ENCODE peak calls at places on chromosomes 5 and 9, in ten cellular contexts. P, I, F, S, H, Z, C, K, Y and G are unnamed samples.

GRCh38 chr9:28648723-28649122 is 1075.4 kb upstream of the C9orf72 start:
- DNase-seq in P (no peak), I (no peak), F (no peak), S (no peak), H (no peak), Z (no peak), C (no peak), K (no peak), Y (no peak), G (no peak)

GRCh38 chr5:91378683-91379601 is 4.2 kb downstream of the ARRDC3 start:
- DNase-seq in P (no peak), I (no peak), F (no peak), S (no peak), H (no peak), Z (no peak), C (no peak), K (no peak), Y (no peak), G (no peak)

GRCh38 chr9:133990366-133991210 is 1.5 kb downstream of the VAV2 start:
- DNase-seq in P (peak; percentile 83), I (no peak), F (peak; percentile 26), S (peak; percentile 87), H (peak; percentile 70), Z (no peak), C (peak; percentile 63), K (peak; percentile 77), Y (peak; percentile 85), G (peak; percentile 67)

GRCh38 chr5:77842247-77842646 is 66.1 kb upstream of the TBCA start:
- DNase-seq in P (no peak), I (no peak), F (no peak), S (no peak), H (peak; percentile 32), Z (no peak), C (no peak), K (no peak), Y (no peak), G (no peak)

GRCh38 chr9:18237776-18238175 is 236.2 kb upstream of the ADAMTSL1 start:
- DNase-seq in P (no peak), I (no peak), F (no peak), S (no peak), H (no peak), Z (no peak), C (no peak), K (no peak), Y (no peak), G (no peak)

GRCh38 chr5:103849934-103850333 is 287.3 kb upstream of the NUDT12 start:
- DNase-seq in P (no peak), I (no peak), F (no peak), S (no peak), H (peak; percentile 11), Z (no peak), C (no peak), K (peak; percentile 2), Y (peak; percentile 91), G (no peak)

GRCh38 chr5:9728261-9728660 is 98.1 kb upstream of the TAS2R1 start:
- DNase-seq in P (no peak), I (no peak), F (no peak), S (no peak), H (no peak), Z (no peak), C (no peak), K (no peak), Y (no peak), G (no peak)

GRCh38 chr9:35272989-35273388 is 111.2 kb downstream of the UNC13B start:
- DNase-seq in P (no peak), I (no peak), F (no peak), S (no peak), H (peak; percentile 28), Z (no peak), C (no peak), K (peak; percentile 62), Y (peak; percentile 78), G (no peak)

GRCh38 chr9:16425572-16425971 is 444.9 kb downstream of the BNC2 start:
- DNase-seq in P (no peak), I (no peak), F (no peak), S (no peak), H (peak; percentile 86), Z (no peak), C (no peak), K (peak; percentile 67), Y (peak; percentile 81), G (no peak)

GRCh38 chr9:4339357-4339756 is 39.5 kb upstream of the GLIS3 start:
- DNase-seq in P (peak; percentile 92), I (peak; percentile 77), F (peak; percentile 74), S (peak; percentile 91), H (peak; percentile 90), Z (peak; percentile 73), C (peak; percentile 74), K (peak; percentile 85), Y (peak; percentile 82), G (peak; percentile 78)

GRCh38 chr9:124133752-124134151 is 122.2 kb downstream of the LHX2 start:
- DNase-seq in P (peak; percentile 63), I (no peak), F (peak; percentile 53), S (no peak), H (peak; percentile 70), Z (no peak), C (peak; percentile 10), K (no peak), Y (peak; percentile 26), G (peak; percentile 50)

GRCh38 chr9:5698004-5698403 is 69.1 kb downstream of the RIC1 start:
- DNase-seq in P (no peak), I (no peak), F (no peak), S (no peak), H (no peak), Z (no peak), C (no peak), K (no peak), Y (no peak), G (no peak)

GRCh38 chr9:137067860-137068538 is 2.4 kb downstream of the SAPCD2 start:
- DNase-seq in P (peak; percentile 87), I (peak; percentile 90), F (peak; percentile 87), S (peak; percentile 94), H (peak; percentile 86), Z (peak; percentile 78), C (peak; percentile 82), K (peak; percentile 61), Y (peak; percentile 70), G (peak; percentile 82)

GRCh38 chr9:137310190-137311052 is 8.3 kb upstream of the NRARP start:
- DNase-seq in P (peak; percentile 82), I (no peak), F (no peak), S (no peak), H (no peak), Z (no peak), C (no peak), K (no peak), Y (no peak), G (no peak)

GRCh38 chr9:91004992-91005391 is 203.4 kb downstream of the SYK start:
- DNase-seq in P (no peak), I (no peak), F (no peak), S (no peak), H (no peak), Z (no peak), C (no peak), K (no peak), Y (no peak), G (no peak)

GRCh38 chr5:172642926-172643325 is 1.9 kb downstream of the NEURL1B start:
- DNase-seq in P (no peak), I (no peak), F (no peak), S (no peak), H (no peak), Z (no peak), C (no peak), K (no peak), Y (no peak), G (no peak)

GRCh38 chr9:91100878-91101450 is 260.8 kb downstream of the AUH start:
- DNase-seq in P (no peak), I (no peak), F (no peak), S (no peak), H (no peak), Z (no peak), C (no peak), K (no peak), Y (peak; percentile 35), G (no peak)

GRCh38 chr5:140497897-140498296 is 49.6 kb upstream of the EIF4EBP3 start:
- DNase-seq in P (no peak), I (no peak), F (no peak), S (no peak), H (no peak), Z (no peak), C (no peak), K (no peak), Y (no peak), G (no peak)

GRCh38 chr5:73447234-73448071 is 1.1 kb downstream of the FOXD1 start:
- DNase-seq in P (peak; percentile 70), I (peak; percentile 44), F (peak; percentile 52), S (no peak), H (peak; percentile 46), Z (no peak), C (peak; percentile 68), K (peak; percentile 42), Y (peak; percentile 75), G (no peak)

GRCh38 chr5:7261049-7261448 is 134.9 kb upstream of the ADCY2 start:
- DNase-seq in P (no peak), I (no peak), F (peak; percentile 48), S (no peak), H (peak; percentile 5), Z (no peak), C (peak; percentile 30), K (peak; percentile 44), Y (no peak), G (no peak)
- TF ChIP-seq CTCF in P (no peak), I (peak; percentile 21), F (peak; percentile 40), S (peak; percentile 57), H (peak; percentile 24), Z (no peak), C (peak; percentile 62), K (peak; percentile 83), Y (no peak), G (peak; percentile 12)

GRCh38 chr9:98315551-98316060 is 60.2 kb upstream of the TBC1D2 start:
- DNase-seq in P (peak; percentile 86), I (peak; percentile 89), F (peak; percentile 94), S (peak; percentile 91), H (peak; percentile 91), Z (peak; percentile 66), C (peak; percentile 94), K (peak; percentile 70), Y (peak; percentile 89), G (peak; percentile 72)
- TF ChIP-seq CTCF in P (peak; percentile 63), I (peak; percentile 94), F (peak; percentile 97), S (peak; percentile 90), H (peak; percentile 95), Z (peak; percentile 87), C (peak; percentile 92), K (peak; percentile 98), Y (peak; percentile 98), G (peak; percentile 87)

DNA sequence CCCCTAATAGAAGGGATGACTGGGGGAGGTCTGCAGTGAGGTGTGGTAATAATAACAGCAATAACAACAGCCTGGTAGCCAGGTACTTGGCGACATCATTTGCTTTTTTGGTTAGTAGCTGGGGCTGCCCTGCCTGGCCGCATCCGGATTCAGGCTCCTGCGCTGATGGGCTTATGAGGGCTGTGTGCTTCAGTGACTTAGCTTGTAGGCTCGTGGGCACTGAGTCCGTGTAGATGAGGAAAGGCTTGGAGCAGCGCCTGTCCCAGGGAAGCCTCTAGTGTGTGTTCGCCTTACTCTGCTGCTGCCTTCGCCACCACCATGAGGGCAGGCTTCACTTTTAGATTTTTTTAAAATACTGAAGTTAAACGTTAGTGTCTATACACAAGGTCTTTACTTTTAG is 4.5 kb downstream of the NDUFS6 start:
- DNase-seq in P (no peak), I (no peak), F (no peak), S (no peak), H (no peak), Z (no peak), C (no peak), K (no peak), Y (no peak), G (no peak)
- TF ChIP-seq CTCF in P (no peak), I (no peak), F (no peak), S (no peak), H (no peak), Z (no peak), C (no peak), K (no peak), Y (no peak), G (no peak)

GRCh38 chr5:436641-436975 is 6.4 kb upstream of the EXOC3 start:
- DNase-seq in P (no peak), I (no peak), F (no peak), S (no peak), H (no peak), Z (no peak), C (no peak), K (no peak), Y (no peak), G (no peak)
- TF ChIP-seq CTCF in P (no peak), I (no peak), F (no peak), S (no peak), H (no peak), Z (no peak), C (no peak), K (peak; percentile 4), Y (no peak), G (no peak)